ENCODE peak calls at places on chromosomes 4 and X, in four cellular contexts. One of them, this sample, is unnamed.

GRCh38 chr4:141814499-141814898 is 178.1 kb downstream of the IL15 start:
- DNase-seq in GM12878: no peak
- DNase-seq in HepG2: no peak
- DNase-seq in H1: no peak
- DNase-seq in this sample: no peak

GRCh38 chr4:56907489-56908205 is at the start of gene REST:
- DNase-seq in GM12878: no peak
- DNase-seq in HepG2: peak; percentile 21
- DNase-seq in H1: peak; percentile 95
- DNase-seq in this sample: peak; percentile 94

GRCh38 chr4:113957961-113958360 is 21.5 kb downstream of the ARSJ start:
- DNase-seq in GM12878: no peak
- DNase-seq in HepG2: no peak
- DNase-seq in H1: no peak
- DNase-seq in this sample: no peak

GRCh38 chr4:65046496-65047101 is 623.7 kb downstream of the EPHA5 start:
- DNase-seq in GM12878: no peak
- DNase-seq in HepG2: no peak
- DNase-seq in H1: no peak
- DNase-seq in this sample: no peak

GRCh38 chrX:22577181-22577580 is 304.5 kb downstream of the CBLL2 start:
- DNase-seq in GM12878: no peak
- DNase-seq in HepG2: no peak
- DNase-seq in H1: no peak
- DNase-seq in this sample: no peak

GRCh38 chrX:41275661-41276609 is 58.0 kb upstream of the DDX3X start:
- DNase-seq in GM12878: no peak
- DNase-seq in HepG2: peak; percentile 21
- DNase-seq in H1: no peak
- DNase-seq in this sample: no peak

GRCh38 chr4:10212901-10213300 is 96.3 kb upstream of the WDR1 start:
- DNase-seq in GM12878: no peak
- DNase-seq in HepG2: no peak
- DNase-seq in H1: no peak
- DNase-seq in this sample: no peak

GRCh38 chr4:118814054-118814453 is 21.9 kb downstream of the SEC24D start:
- DNase-seq in GM12878: no peak
- DNase-seq in HepG2: no peak
- DNase-seq in H1: no peak
- DNase-seq in this sample: no peak

GRCh38 chr4:168877779-168878491 is 132.1 kb downstream of the CBR4 start:
- DNase-seq in GM12878: no peak
- DNase-seq in HepG2: no peak
- DNase-seq in H1: no peak
- DNase-seq in this sample: no peak

GRCh38 chrX:39613508-39613921 is 484.2 kb downstream of the BCOR start:
- DNase-seq in GM12878: no peak
- DNase-seq in HepG2: no peak
- DNase-seq in H1: peak; percentile 3
- DNase-seq in this sample: peak; percentile 38

GRCh38 chrX:154317391-154318000 is 21.9 kb downstream of the TKTL1 start:
- DNase-seq in GM12878: no peak
- DNase-seq in HepG2: no peak
- DNase-seq in H1: no peak
- DNase-seq in this sample: no peak

GRCh38 chr4:147509386-147509785 is 28.5 kb downstream of the EDNRA start:
- DNase-seq in GM12878: no peak
- DNase-seq in HepG2: no peak
- DNase-seq in H1: no peak
- DNase-seq in this sample: no peak

GRCh38 chr4:2361366-2362285 is 56.8 kb downstream of the ZFYVE28 start:
- DNase-seq in GM12878: no peak
- DNase-seq in HepG2: no peak
- DNase-seq in H1: no peak
- DNase-seq in this sample: no peak

GRCh38 chr4:94076498-94076897 is 131.2 kb upstream of the SMARCAD1 start:
- DNase-seq in GM12878: no peak
- DNase-seq in HepG2: no peak
- DNase-seq in H1: no peak
- DNase-seq in this sample: no peak

GRCh38 chrX:19799319-19800182 is 87.8 kb downstream of the SH3KBP1 start:
- DNase-seq in GM12878: no peak
- DNase-seq in HepG2: no peak
- DNase-seq in H1: no peak
- DNase-seq in this sample: no peak

GRCh38 chr4:151048913-151049312 is 33.8 kb upstream of the LRBA start:
- DNase-seq in GM12878: no peak
- DNase-seq in HepG2: no peak
- DNase-seq in H1: no peak
- DNase-seq in this sample: no peak
- H3K4me1 ChIP-seq in GM12878: peaks cover 14% of the 10 kb centered on the region
- H3K4me1 ChIP-seq in HepG2: peaks cover 13% of the 10 kb centered on the region
- H3K4me1 ChIP-seq in H1: peaks cover 4% of the 10 kb centered on the region
- H3K4me1 ChIP-seq in this sample: peaks cover 5% of the 10 kb centered on the region

GRCh38 chr4:123649644-123650356 is 253.2 kb downstream of the SPRY1 start:
- DNase-seq in GM12878: no peak
- DNase-seq in HepG2: peak; percentile 92
- DNase-seq in H1: peak; percentile 5
- DNase-seq in this sample: peak; percentile 18
- TF ChIP-seq SUZ12 in GM12878: no peak
- TF ChIP-seq SUZ12 in HepG2: no peak
- TF ChIP-seq SUZ12 in H1: no peak
- TF ChIP-seq SUZ12 in this sample: no peak

DNA sequence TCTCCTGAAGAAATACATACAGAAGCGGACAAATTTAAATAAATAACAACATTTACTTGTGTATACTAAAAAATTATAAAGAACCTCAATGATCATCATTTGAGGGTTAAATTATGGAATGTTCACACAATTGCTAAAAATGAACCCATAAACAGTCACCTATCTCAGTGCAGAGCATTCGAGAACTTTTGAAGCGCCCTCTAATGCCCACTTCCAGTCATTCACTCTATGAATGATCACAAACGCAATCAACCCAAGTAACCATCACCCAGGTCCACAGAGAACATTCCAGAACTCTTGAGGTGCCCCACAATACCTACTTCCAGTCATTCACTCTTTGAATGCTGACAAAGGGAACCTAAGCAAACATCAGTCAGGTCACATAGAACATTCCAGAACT is 103.5 kb upstream of the PLAC1 start:
- DNase-seq in GM12878: no peak
- DNase-seq in HepG2: peak; percentile 2
- DNase-seq in H1: no peak
- DNase-seq in this sample: no peak
- TF ChIP-seq YY1 in GM12878: no peak
- TF ChIP-seq YY1 in HepG2: no peak
- TF ChIP-seq YY1 in H1: no peak
- TF ChIP-seq YY1 in this sample: no peak

GRCh38 chr4:40190465-40190864 is 6.4 kb upstream of the RHOH start:
- DNase-seq in GM12878: no peak
- DNase-seq in HepG2: no peak
- DNase-seq in H1: no peak
- DNase-seq in this sample: no peak
- H3K4me1 ChIP-seq in GM12878: peaks cover 27% of the 10 kb centered on the region
- H3K4me1 ChIP-seq in HepG2: peaks cover 67% of the 10 kb centered on the region
- H3K4me1 ChIP-seq in H1: peaks cover 6% of the 10 kb centered on the region
- H3K4me1 ChIP-seq in this sample: peaks cover 2% of the 10 kb centered on the region

DNA sequence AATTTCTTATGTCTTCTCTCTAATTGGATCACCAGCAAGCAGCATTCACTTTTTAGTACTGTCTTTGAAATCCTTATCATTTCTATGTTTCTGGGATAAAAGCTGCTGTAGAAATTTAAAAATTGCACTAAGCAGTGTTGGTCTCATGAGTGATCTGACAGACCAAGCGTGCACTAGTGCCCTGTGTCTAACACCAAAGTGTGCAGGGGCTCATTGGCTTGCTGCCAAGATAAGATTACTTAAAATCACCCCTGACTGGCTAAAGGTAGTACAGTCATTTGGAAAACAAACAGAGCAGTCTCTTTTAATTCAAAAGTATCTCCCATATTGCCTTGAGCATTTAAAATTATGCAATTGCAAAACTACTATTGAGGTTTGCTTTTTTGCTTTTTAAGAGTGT is 304.6 kb downstream of the ARAP2 start:
- DNase-seq in GM12878: no peak
- DNase-seq in HepG2: no peak
- DNase-seq in H1: no peak
- DNase-seq in this sample: no peak
- TF ChIP-seq SUZ12 in GM12878: no peak
- TF ChIP-seq SUZ12 in HepG2: no peak
- TF ChIP-seq SUZ12 in H1: no peak
- TF ChIP-seq SUZ12 in this sample: no peak

GRCh38 chr4:111883557-111883999 is 261.7 kb upstream of the FAM241A start:
- DNase-seq in GM12878: no peak
- DNase-seq in HepG2: no peak
- DNase-seq in H1: no peak
- DNase-seq in this sample: no peak

GRCh38 chr4:111879539-111879938 is 265.7 kb upstream of the FAM241A start:
- DNase-seq in GM12878: peak; percentile 5
- DNase-seq in HepG2: no peak
- DNase-seq in H1: no peak
- DNase-seq in this sample: no peak

DNA sequence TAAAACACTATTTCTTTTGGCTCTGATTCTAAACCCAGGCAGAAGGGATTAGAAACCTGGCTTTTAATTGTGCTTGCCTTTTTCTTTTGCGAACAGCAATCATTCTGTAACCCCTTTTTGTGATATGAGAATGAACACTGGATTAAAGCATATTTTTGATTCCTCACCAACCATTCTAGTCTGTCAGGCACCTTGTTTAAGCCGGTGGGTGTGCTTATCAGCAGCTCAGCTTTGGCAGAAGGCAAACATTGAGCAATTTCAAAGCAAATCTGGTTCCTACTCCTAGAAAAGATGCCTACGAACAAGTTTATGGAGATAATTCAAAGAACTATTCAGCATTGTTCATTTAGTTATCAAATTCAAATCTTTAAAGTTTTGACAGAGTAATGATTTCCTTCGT is 265.1 kb upstream of the FAM241A start:
- DNase-seq in GM12878: no peak
- DNase-seq in HepG2: no peak
- DNase-seq in H1: no peak
- DNase-seq in this sample: no peak
- TF ChIP-seq YY1 in GM12878: no peak
- TF ChIP-seq YY1 in HepG2: no peak
- TF ChIP-seq YY1 in H1: no peak
- TF ChIP-seq YY1 in this sample: no peak

DNA sequence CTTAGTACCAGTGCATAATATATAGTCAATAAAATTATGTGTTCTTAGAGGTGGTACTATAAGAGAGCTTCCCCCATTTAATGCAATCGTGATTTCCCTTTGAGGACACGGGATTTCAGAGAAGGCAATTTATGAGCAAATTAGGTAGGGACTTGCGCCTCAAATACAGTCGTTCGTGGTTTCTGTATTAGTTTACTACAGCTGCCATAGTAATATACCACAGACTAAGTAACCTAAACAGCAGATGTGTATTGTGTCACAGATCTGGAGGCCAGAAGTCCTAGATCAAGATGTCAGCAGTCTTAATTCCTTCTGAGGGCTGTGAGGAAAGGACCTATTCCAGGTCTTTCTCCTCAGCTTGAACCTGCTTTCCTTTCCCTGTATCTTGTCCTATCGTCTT is 1.5 kb upstream of the PUDP start:
- DNase-seq in GM12878: no peak
- DNase-seq in HepG2: no peak
- DNase-seq in H1: no peak
- DNase-seq in this sample: no peak
- H3K4me1 ChIP-seq in GM12878: peaks cover 11% of the 10 kb centered on the region
- H3K4me1 ChIP-seq in HepG2: peaks cover 9% of the 10 kb centered on the region
- H3K4me1 ChIP-seq in H1: no peaks in the 10 kb centered on the region
- H3K4me1 ChIP-seq in this sample: peaks cover 2% of the 10 kb centered on the region

This sample was measured in NT2/D1.